ENCODE peak calls at places on chromosomes 11 and 22, in six cellular contexts. B is body of pancreas, X is T-cell, N is right lobe of liver, A is foreskin fibroblast, V is uterus. U is an unnamed sample.

GRCh38 chr11:69699213-69699612 is 4.6 kb downstream of the FGF19 start:
- DNase-seq in A (peak; percentile 36), B (no peak), X (no peak), V (no peak), N (no peak), U (no peak)

GRCh38 chr11:71282581-71283351 is 30.4 kb upstream of the SHANK2 start:
- DNase-seq in N (no peak), V (no peak), X (no peak), B (peak; percentile 29), A (no peak), U (no peak)

GRCh38 chr11:8357505-8357888 is 93.8 kb upstream of the LMO1 start:
- DNase-seq in X (no peak), V (no peak), B (no peak), A (no peak), N (no peak), U (no peak)

GRCh38 chr22:23696326-23696851 is 5.6 kb downstream of the RGL4 start:
- DNase-seq in B (no peak), V (no peak), N (no peak), X (peak; percentile 75), A (no peak), U (peak; percentile 72)

GRCh38 chr22:24516301-24516737 is 21.2 kb downstream of the UPB1 start:
- DNase-seq in N (peak; percentile 47), V (no peak), X (no peak), A (peak; percentile 71), B (no peak), U (no peak)

GRCh38 chr11:83725718-83726117 is 439.6 kb upstream of the CCDC90B start:
- DNase-seq in B (no peak), X (no peak), A (no peak), N (no peak), V (no peak), U (no peak)

GRCh38 chr11:100890779-100891178 is 203.7 kb downstream of the ARHGAP42 start:
- DNase-seq in V (no peak), X (no peak), B (no peak), N (no peak), A (peak; percentile 90), U (no peak)

GRCh38 chr11:25776238-25776637 is 555.7 kb upstream of the ANO3 start:
- DNase-seq in A (no peak), X (no peak), B (no peak), N (no peak), V (no peak), U (no peak)

GRCh38 chr11:118953265-118953664 is 2.8 kb upstream of the UPK2 start:
- DNase-seq in A (no peak), X (no peak), B (no peak), N (no peak), V (no peak), U (no peak)

GRCh38 chr11:18452927-18453326 is 2.7 kb upstream of the LDHAL6A start:
- DNase-seq in V (no peak), N (no peak), B (no peak), X (no peak), A (peak; percentile 39), U (no peak)

GRCh38 chr11:44651535-44652130 is 75.1 kb upstream of the TSPAN18 start:
- DNase-seq in B (no peak), X (no peak), N (no peak), A (no peak), V (no peak), U (no peak)

GRCh38 chr11:78397398-78397797 is 20.2 kb downstream of the GAB2 start:
- DNase-seq in A (no peak), V (no peak), B (no peak), N (no peak), X (no peak), U (no peak)

U was measured in T follicular helper cell.